ENCODE peak calls at places on chromosomes 11 and 22, in four cellular contexts. W is HCT116, P is K562, H is HepG2. C is an unnamed sample.

GRCh38 chr22:37260939-37261338 is 16.9 kb upstream of the RAC2 start:
- DNase-seq in W (peak), P (peak), H (peak), C (no peak)

GRCh38 chr11:1090600-1091331 is 16.1 kb downstream of the MUC2 start:
- DNase-seq in W (no peak), P (no peak), H (no peak), C (no peak)

GRCh38 chr22:35921777-35922176 is 106.8 kb downstream of the RBFOX2 start:
- DNase-seq in W (peak), P (peak), H (peak), C (peak)

GRCh38 chr11:16293204-16293681 is 63.1 kb downstream of the SOX6 start:
- DNase-seq in W (no peak), P (peak), H (no peak), C (no peak)

GRCh38 chr11:72091292-72091691 is 10.6 kb downstream of the LRRC51 start:
- DNase-seq in W (no peak), P (peak), H (peak), C (no peak)

GRCh38 chr11:11667056-11667455 is 45.3 kb upstream of the GALNT18 start:
- DNase-seq in W (no peak), P (no peak), H (no peak), C (no peak)

GRCh38 chr22:44337658-44338004 is 24.9 kb upstream of the SHISAL1 start:
- DNase-seq in W (no peak), P (peak), H (no peak), C (no peak)

GRCh38 chr11:96145163-96145585 is 197.8 kb downstream of the MAML2 start:
- DNase-seq in W (no peak), P (no peak), H (peak), C (no peak)

GRCh38 chr22:39724390-39724789 is 153.8 kb downstream of the CACNA1I start:
- DNase-seq in W (peak), P (peak), H (no peak), C (no peak)

GRCh38 chr11:103883291-103883690 is 153.1 kb upstream of the DDI1 start:
- DNase-seq in W (no peak), P (no peak), H (no peak), C (no peak)

GRCh38 chr11:35873721-35874120 is 70.1 kb upstream of the LDLRAD3 start:
- DNase-seq in W (no peak), P (no peak), H (no peak), C (no peak)

GRCh38 chr11:126862664-126863247 is 137.8 kb downstream of the KIRREL3 start:
- DNase-seq in W (no peak), P (no peak), H (no peak), C (no peak)

GRCh38 chr11:58830693-58831301 is 13.7 kb downstream of the GLYATL2 start:
- DNase-seq in W (no peak), P (no peak), H (no peak), C (no peak)

GRCh38 chr11:68692115-68692514 is 7.8 kb downstream of the GAL start:
- DNase-seq in W (no peak), P (no peak), H (no peak), C (no peak)

GRCh38 chr11:68691402-68691784 is 7.0 kb downstream of the GAL start:
- DNase-seq in W (no peak), P (no peak), H (no peak), C (no peak)

GRCh38 chr11:68688881-68689280 is 4.5 kb downstream of the GAL start:
- DNase-seq in W (no peak), P (no peak), H (no peak), C (no peak)

GRCh38 chr11:68689737-68690625 is 5.6 kb downstream of the GAL start:
- DNase-seq in W (no peak), P (no peak), H (no peak), C (no peak)

DNA sequence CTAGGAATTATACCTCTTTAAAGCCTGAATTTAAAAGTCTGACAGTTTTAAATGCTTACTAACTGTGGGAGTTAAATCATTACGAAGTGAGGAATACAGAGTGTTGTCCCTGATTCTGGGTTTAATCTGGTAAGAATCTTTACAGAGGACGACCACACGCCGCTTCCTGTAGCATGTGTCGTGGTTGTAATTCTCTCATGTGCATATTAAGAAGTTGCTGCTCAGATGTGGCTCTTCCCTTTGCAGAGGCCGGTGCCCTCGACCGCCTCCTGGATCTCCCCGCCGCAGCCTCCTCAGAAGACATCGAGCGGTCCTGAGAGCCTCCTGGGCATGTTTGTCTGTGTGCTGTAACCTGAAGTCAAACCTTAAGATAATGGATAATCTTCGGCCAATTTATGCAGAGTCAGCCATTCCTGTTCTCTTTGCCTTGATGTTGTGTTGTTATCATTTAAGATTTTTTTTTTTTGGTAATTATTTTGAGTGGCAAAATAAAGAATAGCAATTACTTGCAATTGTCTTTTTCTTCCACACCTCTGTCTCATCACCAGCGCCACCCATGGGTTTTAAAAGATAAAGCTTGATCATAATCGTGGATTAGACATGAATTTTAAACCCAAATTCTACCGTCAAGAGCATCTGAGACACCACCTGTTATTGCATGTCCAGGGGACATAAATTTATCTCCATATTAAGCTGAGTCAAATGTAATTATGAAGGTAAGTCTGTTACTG is 6.5 kb downstream of the GAL start:
- DNase-seq in W (no peak), P (no peak), H (no peak), C (no peak)
- TF ChIP-seq TCF7L2 in W (no peak), P (no peak), H (no peak), C (no peak)

GRCh38 chr22:31102441-31103081 is 4.8 kb downstream of the SELENOM start:
- DNase-seq in W (no peak), P (no peak), H (peak), C (no peak)
- TF ChIP-seq TCF7L2 in W (no peak), P (no peak), H (no peak), C (no peak)

DNA sequence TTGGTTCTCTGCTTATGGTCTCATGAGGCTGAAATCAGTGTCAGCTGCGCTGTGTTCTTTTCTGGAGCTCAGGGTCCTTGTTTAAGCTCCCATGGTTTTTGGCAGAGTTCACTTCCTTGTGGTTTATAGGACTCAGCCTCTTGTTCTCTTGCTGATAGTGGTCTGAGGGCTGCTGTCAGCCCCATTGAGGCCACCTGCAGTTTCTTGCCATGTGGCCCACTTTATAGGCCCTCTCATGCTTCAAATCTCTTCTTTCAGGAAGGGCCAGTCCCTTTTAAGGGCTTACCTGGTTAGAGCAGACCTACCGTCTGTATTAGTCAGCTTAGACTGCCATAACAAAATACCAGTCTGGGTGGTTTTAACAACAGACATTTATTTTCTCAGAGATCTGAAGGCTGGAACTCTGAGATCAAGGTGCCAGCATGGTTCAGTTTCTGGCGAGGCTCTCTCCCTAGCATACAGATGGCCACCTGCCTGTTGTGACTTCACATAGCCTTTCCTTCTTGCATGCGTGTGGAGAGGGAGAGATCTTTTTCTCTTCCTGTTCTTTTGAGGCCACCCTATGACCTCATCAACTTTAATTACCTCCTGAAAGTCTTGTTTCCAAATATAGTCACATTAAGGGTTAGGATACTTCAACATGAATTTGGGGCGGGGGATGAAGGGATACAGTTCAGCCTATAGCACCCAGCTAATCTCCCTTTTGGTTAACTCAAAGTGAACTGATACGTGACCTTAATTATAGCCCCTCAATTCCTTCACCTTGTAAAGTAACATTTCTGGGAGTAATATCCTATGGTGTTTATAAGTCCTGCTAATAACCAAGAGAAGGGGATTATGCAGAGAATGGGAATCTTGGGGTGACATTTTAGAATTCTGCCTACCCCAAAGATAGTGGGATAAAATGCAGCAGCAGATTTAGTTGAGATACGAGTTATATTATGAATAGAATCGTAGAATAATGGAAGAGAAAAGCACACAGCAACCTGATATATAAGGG is 131.8 kb downstream of the UVRAG start:
- DNase-seq in W (peak), P (peak), H (no peak), C (no peak)
- TF ChIP-seq TCF7L2 in W (no peak), P (no peak), H (no peak), C (no peak)

GRCh38 chr22:46373838-46374662 is 38.5 kb downstream of the TRMU start:
- DNase-seq in W (no peak), P (no peak), H (no peak), C (no peak)
- TF ChIP-seq TCF7L2 in W (no peak), P (no peak), H (no peak), C (no peak)

GRCh38 chr22:41842996-41843970 is 10.4 kb downstream of the SREBF2 start:
- DNase-seq in W (no peak), P (no peak), H (peak), C (no peak)

GRCh38 chr22:41846268-41847002 is 13.5 kb downstream of the SREBF2 start:
- DNase-seq in W (no peak), P (peak), H (no peak), C (no peak)

GRCh38 chr22:41845380-41846267 is 12.7 kb downstream of the SREBF2 start:
- DNase-seq in W (no peak), P (peak), H (no peak), C (no peak)

GRCh38 chr22:41844036-41844435 is 11.1 kb downstream of the SREBF2 start:
- DNase-seq in W (no peak), P (no peak), H (no peak), C (no peak)

GRCh38 chr22:41844513-41844912 is 11.6 kb downstream of the SREBF2 start:
- DNase-seq in W (no peak), P (no peak), H (no peak), C (no peak)
- TF ChIP-seq TCF7L2 in W (no peak), P (no peak), H (no peak), C (no peak)

GRCh38 chr11:64057890-64058289 is 22.2 kb downstream of the FLRT1 start:
- DNase-seq in W (no peak), P (no peak), H (no peak), C (no peak)

GRCh38 chr11:64058494-64058893 is 22.8 kb downstream of the FLRT1 start:
- DNase-seq in W (no peak), P (no peak), H (no peak), C (no peak)

GRCh38 chr11:64055077-64055476 is 19.3 kb downstream of the FLRT1 start:
- DNase-seq in W (no peak), P (no peak), H (no peak), C (no peak)

GRCh38 chr11:64056861-64057260 is 21.1 kb downstream of the FLRT1 start:
- DNase-seq in W (no peak), P (no peak), H (no peak), C (no peak)

GRCh38 chr11:64056213-64056785 is 20.6 kb downstream of the FLRT1 start:
- DNase-seq in W (no peak), P (no peak), H (no peak), C (no peak)
- TF ChIP-seq TCF7L2 in W (no peak), P (no peak), H (no peak), C (no peak)